ENCODE peak calls at places on chromosomes 5 and 9, in five cellular contexts. One of them, this sample, is unnamed.

GRCh38 chr9:85505612-85506011 is 236.1 kb downstream of the AGTPBP1 start:
- DNase-seq in K562: no peak
- DNase-seq in H1: no peak
- DNase-seq in HepG2: no peak
- DNase-seq in GM12891: no peak
- DNase-seq in this sample: no peak

GRCh38 chr5:83467315-83468044 is 4.1 kb upstream of the VCAN start:
- DNase-seq in K562: no peak
- DNase-seq in H1: no peak
- DNase-seq in HepG2: no peak
- DNase-seq in GM12891: no peak
- DNase-seq in this sample: no peak

GRCh38 chr9:111348821-111349271 is 18.8 kb upstream of the OR2K2 start:
- DNase-seq in K562: no peak
- DNase-seq in H1: no peak
- DNase-seq in HepG2: peak
- DNase-seq in GM12891: no peak
- DNase-seq in this sample: no peak

GRCh38 chr9:98360176-98360708 is 104.8 kb upstream of the TBC1D2 start:
- DNase-seq in K562: no peak
- DNase-seq in H1: no peak
- DNase-seq in HepG2: no peak
- DNase-seq in GM12891: no peak
- DNase-seq in this sample: no peak

GRCh38 chr9:118483677-118484076 is 779.5 kb downstream of the TLR4 start:
- DNase-seq in K562: no peak
- DNase-seq in H1: no peak
- DNase-seq in HepG2: no peak
- DNase-seq in GM12891: no peak
- DNase-seq in this sample: no peak

GRCh38 chr5:3392306-3392939 is 203.2 kb upstream of the IRX1 start:
- DNase-seq in K562: peak
- DNase-seq in H1: no peak
- DNase-seq in HepG2: no peak
- DNase-seq in GM12891: peak
- DNase-seq in this sample: no peak

GRCh38 chr9:69996947-69997346 is 46.7 kb upstream of the MAMDC2 start:
- DNase-seq in K562: no peak
- DNase-seq in H1: no peak
- DNase-seq in HepG2: no peak
- DNase-seq in GM12891: no peak
- DNase-seq in this sample: no peak

GRCh38 chr5:134604908-134605307 is 27.7 kb downstream of the SAR1B start:
- DNase-seq in K562: no peak
- DNase-seq in H1: no peak
- DNase-seq in HepG2: no peak
- DNase-seq in GM12891: no peak
- DNase-seq in this sample: no peak

GRCh38 chr5:170752257-170753215 is 31.0 kb upstream of the GABRP start:
- DNase-seq in K562: no peak
- DNase-seq in H1: no peak
- DNase-seq in HepG2: no peak
- DNase-seq in GM12891: no peak
- DNase-seq in this sample: no peak

GRCh38 chr5:71932649-71933338 is 174.5 kb upstream of the MAP1B start:
- DNase-seq in K562: peak
- DNase-seq in H1: peak
- DNase-seq in HepG2: peak
- DNase-seq in GM12891: no peak
- DNase-seq in this sample: no peak

GRCh38 chr9:88187631-88188030 is 49.4 kb upstream of the SPATA31C2 start:
- DNase-seq in K562: no peak
- DNase-seq in H1: no peak
- DNase-seq in HepG2: no peak
- DNase-seq in GM12891: no peak
- DNase-seq in this sample: no peak

GRCh38 chr5:18745988-18746615 is 1111.8 kb downstream of the TAF11L14 start:
- DNase-seq in K562: no peak
- DNase-seq in H1: no peak
- DNase-seq in HepG2: peak
- DNase-seq in GM12891: peak
- DNase-seq in this sample: peak

GRCh38 chr5:176334031-176334770 is 27.4 kb downstream of the KIAA1191 start:
- DNase-seq in K562: no peak
- DNase-seq in H1: no peak
- DNase-seq in HepG2: no peak
- DNase-seq in GM12891: no peak
- DNase-seq in this sample: no peak

GRCh38 chr9:38047301-38048251 is 21.5 kb downstream of the SHB start:
- DNase-seq in K562: peak
- DNase-seq in H1: peak
- DNase-seq in HepG2: peak
- DNase-seq in GM12891: no peak
- DNase-seq in this sample: no peak

GRCh38 chr5:163433271-163433670 is 4.1 kb upstream of the CCNG1 start:
- DNase-seq in K562: no peak
- DNase-seq in H1: no peak
- DNase-seq in HepG2: no peak
- DNase-seq in GM12891: no peak
- DNase-seq in this sample: no peak

GRCh38 chr5:63916786-63917185 is 45.5 kb downstream of the HTR1A start:
- DNase-seq in K562: no peak
- DNase-seq in H1: no peak
- DNase-seq in HepG2: no peak
- DNase-seq in GM12891: no peak
- DNase-seq in this sample: no peak

DNA sequence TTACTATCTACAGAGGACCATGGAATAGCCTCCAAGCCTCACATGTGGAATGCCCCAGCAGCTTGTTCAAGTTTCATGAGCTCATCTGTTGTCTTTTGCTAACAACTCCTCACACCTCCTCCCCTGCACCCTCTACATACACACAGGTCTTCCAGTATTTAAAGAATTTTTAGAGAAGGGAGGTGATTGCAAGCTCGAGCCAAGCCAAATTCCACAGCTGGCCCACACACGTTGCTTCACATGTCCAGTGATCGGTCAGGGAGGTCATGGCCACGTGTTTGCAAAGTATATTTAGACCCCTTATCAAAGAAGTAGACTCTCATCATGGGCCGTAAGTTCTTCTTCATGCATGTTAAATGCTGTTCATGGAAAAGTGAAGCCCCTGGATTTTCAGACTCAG is 281.7 kb downstream of the OSTF1 start:
- DNase-seq in K562: no peak
- DNase-seq in H1: no peak
- DNase-seq in HepG2: no peak
- DNase-seq in GM12891: no peak
- DNase-seq in this sample: no peak
- TF ChIP-seq TAF1 in K562: no peak
- TF ChIP-seq TAF1 in H1: no peak
- TF ChIP-seq TAF1 in HepG2: no peak
- TF ChIP-seq TAF1 in GM12891: no peak
- TF ChIP-seq TAF1 in this sample: no peak

DNA sequence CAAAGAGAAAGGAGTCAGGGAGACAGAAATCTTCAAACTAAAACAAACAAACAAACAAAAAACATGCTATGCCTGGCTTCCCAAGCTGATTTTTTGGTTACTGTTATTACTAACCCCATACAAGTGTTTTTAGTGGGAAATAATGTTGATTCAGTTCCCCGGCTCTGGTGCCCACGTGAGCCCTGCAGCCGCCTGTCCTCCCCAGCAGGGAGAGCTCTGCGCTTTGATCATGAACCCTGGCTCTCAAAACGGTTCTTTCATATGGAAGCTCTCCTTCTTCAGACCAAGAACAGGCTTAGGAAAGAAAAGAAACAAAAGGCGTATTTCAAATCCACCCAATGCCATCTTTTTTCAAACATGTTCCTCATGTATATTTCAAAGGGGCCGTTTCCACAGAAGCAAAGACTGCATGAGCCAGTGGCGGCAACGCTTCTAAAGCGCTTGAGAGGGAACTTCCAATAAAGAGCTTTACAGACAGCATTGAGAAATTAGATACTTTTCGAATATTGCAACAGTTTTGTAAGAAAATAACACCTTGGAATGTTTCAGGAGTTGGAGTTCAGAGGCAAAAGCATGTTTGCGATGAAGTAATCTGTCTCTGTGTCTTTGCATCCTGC is 74.8 kb downstream of the ICE1 start:
- DNase-seq in K562: peak
- DNase-seq in H1: no peak
- DNase-seq in HepG2: peak
- DNase-seq in GM12891: peak
- DNase-seq in this sample: peak
- TF ChIP-seq POLR2AphosphoS5 in K562: no peak
- TF ChIP-seq POLR2AphosphoS5 in H1: no peak
- TF ChIP-seq POLR2AphosphoS5 in HepG2: no peak
- TF ChIP-seq POLR2AphosphoS5 in GM12891: no peak
- TF ChIP-seq POLR2AphosphoS5 in this sample: no peak

GRCh38 chr9:93513606-93514005 is 60.2 kb upstream of the FAM120AOS start:
- DNase-seq in K562: no peak
- DNase-seq in H1: no peak
- DNase-seq in HepG2: no peak
- DNase-seq in GM12891: no peak
- DNase-seq in this sample: no peak
- TF ChIP-seq POLR2A in K562: no peak
- TF ChIP-seq POLR2A in H1: no peak
- TF ChIP-seq POLR2A in HepG2: no peak
- TF ChIP-seq POLR2A in GM12891: no peak
- TF ChIP-seq POLR2A in this sample: no peak

GRCh38 chr5:160477266-160477970 is 55.8 kb downstream of the PTTG1 start:
- DNase-seq in K562: no peak
- DNase-seq in H1: no peak
- DNase-seq in HepG2: peak
- DNase-seq in GM12891: no peak
- DNase-seq in this sample: no peak

GRCh38 chr5:160480652-160481051 is 59.0 kb downstream of the PTTG1 start:
- DNase-seq in K562: no peak
- DNase-seq in H1: no peak
- DNase-seq in HepG2: peak
- DNase-seq in GM12891: no peak
- DNase-seq in this sample: no peak

GRCh38 chr5:160479220-160479619 is 57.6 kb downstream of the PTTG1 start:
- DNase-seq in K562: no peak
- DNase-seq in H1: no peak
- DNase-seq in HepG2: no peak
- DNase-seq in GM12891: no peak
- DNase-seq in this sample: no peak

GRCh38 chr5:160475864-160476438 is 54.3 kb downstream of the PTTG1 start:
- DNase-seq in K562: no peak
- DNase-seq in H1: no peak
- DNase-seq in HepG2: peak
- DNase-seq in GM12891: no peak
- DNase-seq in this sample: no peak

DNA sequence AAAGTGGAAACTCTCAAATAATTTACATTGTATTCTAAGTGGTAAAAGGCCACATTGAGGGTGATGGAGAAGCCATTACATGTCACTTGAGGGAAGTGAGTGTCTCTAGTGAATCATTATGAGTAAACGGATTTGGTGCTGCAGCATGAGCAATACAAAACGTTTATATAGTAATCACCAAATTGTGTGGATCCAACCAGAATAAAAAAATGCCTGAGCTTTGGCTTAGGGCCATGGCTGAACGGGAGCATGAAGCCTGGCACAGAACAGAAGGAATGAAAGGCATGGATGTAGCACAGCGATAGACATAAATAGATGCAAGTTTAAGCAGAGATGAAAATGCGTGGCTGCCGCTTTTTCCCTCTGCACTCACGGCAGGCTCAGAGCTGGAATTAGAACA is 58.3 kb downstream of the PTTG1 start:
- DNase-seq in K562: no peak
- DNase-seq in H1: no peak
- DNase-seq in HepG2: no peak
- DNase-seq in GM12891: no peak
- DNase-seq in this sample: no peak
- TF ChIP-seq TAF1 in K562: no peak
- TF ChIP-seq TAF1 in H1: no peak
- TF ChIP-seq TAF1 in HepG2: no peak
- TF ChIP-seq TAF1 in GM12891: no peak
- TF ChIP-seq TAF1 in this sample: no peak

DNA sequence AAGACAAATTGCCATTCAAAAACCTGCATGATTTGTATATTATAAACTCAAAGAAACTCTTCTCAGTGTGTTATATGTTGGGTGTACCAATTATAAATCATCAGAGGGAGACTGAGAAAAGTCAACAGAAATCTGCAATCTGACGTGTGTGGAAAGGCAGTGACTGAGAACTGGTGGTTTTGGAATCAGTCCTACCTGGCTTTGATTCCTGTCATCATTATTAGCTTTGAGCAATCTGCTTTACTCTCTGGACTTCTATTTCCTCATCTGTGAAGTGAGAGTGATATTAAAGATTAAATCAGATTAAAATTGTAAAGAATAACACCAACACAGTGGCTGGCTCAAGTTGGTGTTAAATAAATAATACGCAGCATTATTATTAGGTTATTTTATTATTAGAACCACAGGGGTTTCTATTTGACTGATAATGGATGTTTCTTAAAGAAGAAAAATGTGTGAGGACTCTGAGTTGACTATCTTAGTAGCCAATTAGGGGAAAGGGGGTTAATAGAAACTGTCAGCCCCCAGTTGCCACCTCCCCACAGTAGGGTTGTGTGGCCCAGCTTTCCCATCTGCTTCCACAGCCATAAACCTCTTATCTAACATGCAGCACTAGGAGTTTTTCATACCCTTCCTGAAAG is 59.6 kb downstream of the SNCAIP start:
- DNase-seq in K562: no peak
- DNase-seq in H1: no peak
- DNase-seq in HepG2: no peak
- DNase-seq in GM12891: no peak
- DNase-seq in this sample: no peak
- TF ChIP-seq POLR2AphosphoS5 in K562: no peak
- TF ChIP-seq POLR2AphosphoS5 in H1: no peak
- TF ChIP-seq POLR2AphosphoS5 in HepG2: no peak
- TF ChIP-seq POLR2AphosphoS5 in GM12891: no peak
- TF ChIP-seq POLR2AphosphoS5 in this sample: no peak

GRCh38 chr9:131502781-131503625 is at the start of gene POMT1:
- DNase-seq in K562: peak
- DNase-seq in H1: peak
- DNase-seq in HepG2: peak
- DNase-seq in GM12891: peak
- DNase-seq in this sample: peak
- TF ChIP-seq POLR2A in K562: peak
- TF ChIP-seq POLR2A in H1: peak
- TF ChIP-seq POLR2A in HepG2: peak
- TF ChIP-seq POLR2A in GM12891: peak
- TF ChIP-seq POLR2A in this sample: peak